ENCODE peak calls at places on chromosomes 7 and 10, in eight cellular contexts. R is hepatocyte, V is IMR-90, H is psoas muscle, T is left ventricle myocardium inferior, X is suprapubic skin, U is PC-9, N is prostate gland. O is an unnamed sample.

GRCh38 chr10:46553238-46554049 is 3.0 kb downstream of the GPRIN2 start:
- DNase-seq in U (peak; percentile 35), X (peak; percentile 63), R (no peak), H (peak; percentile 14), V (no peak), T (peak; percentile 14), N (peak; percentile 3), O (peak; percentile 66)

GRCh38 chr7:42128703-42129102 is 108.3 kb downstream of the GLI3 start:
- DNase-seq in H (no peak), R (no peak), X (no peak), U (no peak), T (no peak), N (no peak), V (no peak), O (no peak)

GRCh38 chr7:4763794-4764185 is 11.6 kb upstream of the AP5Z1 start:
- DNase-seq in T (no peak), R (no peak), H (no peak), N (no peak), U (no peak), V (no peak), X (no peak), O (no peak)

GRCh38 chr7:149027560-149028345 is 552 bp downstream of the PDIA4 start:
- DNase-seq in H (no peak), T (no peak), R (peak; percentile 35), N (peak; percentile 23), U (no peak), X (peak; percentile 66), V (peak; percentile 41), O (no peak)

GRCh38 chr7:26691886-26692285 is 172.5 kb downstream of the SKAP2 start:
- DNase-seq in N (no peak), V (no peak), R (no peak), U (no peak), H (no peak), X (no peak), T (no peak), O (no peak)

GRCh38 chr7:68288099-68288498 is 1291.5 kb downstream of the TYW1 start:
- DNase-seq in U (no peak), H (no peak), T (no peak), V (no peak), X (no peak), N (no peak), R (no peak), O (no peak)

GRCh38 chr10:84605802-84606201 is 277.4 kb downstream of the CCSER2 start:
- DNase-seq in H (no peak), U (no peak), N (no peak), T (no peak), V (no peak), X (no peak), R (no peak), O (no peak)

GRCh38 chr10:49844775-49845561 is 82.8 kb upstream of the OGDHL start:
- DNase-seq in U (peak; percentile 78), X (no peak), R (no peak), V (peak; percentile 76), T (no peak), H (no peak), N (no peak), O (no peak)

GRCh38 chr7:73482746-73483145 is 39.3 kb downstream of the BAZ1B start:
- DNase-seq in X (no peak), U (no peak), H (no peak), N (no peak), R (no peak), T (no peak), V (no peak), O (no peak)

GRCh38 chr7:44112231-44112996 is 8.3 kb downstream of the AEBP1 start:
- DNase-seq in U (no peak), V (no peak), H (no peak), X (no peak), T (no peak), N (no peak), R (no peak), O (peak; percentile 71)

GRCh38 chr10:69321865-69322264 is 43.6 kb downstream of the HK1 start:
- DNase-seq in T (no peak), U (no peak), V (peak; percentile 52), X (no peak), R (no peak), H (no peak), N (no peak), O (no peak)

GRCh38 chr10:69323622-69324021 is 45.3 kb downstream of the HK1 start:
- DNase-seq in N (no peak), V (no peak), U (no peak), X (no peak), H (no peak), T (no peak), R (no peak), O (no peak)

GRCh38 chr10:69326692-69327091 is 48.4 kb downstream of the HK1 start:
- DNase-seq in H (no peak), R (no peak), V (no peak), X (no peak), U (no peak), N (no peak), T (no peak), O (no peak)

GRCh38 chr10:69327463-69328345 is 49.4 kb downstream of the HK1 start:
- DNase-seq in H (peak; percentile 68), U (no peak), T (peak; percentile 77), R (peak; percentile 55), V (peak; percentile 63), X (peak; percentile 78), N (peak; percentile 92), O (peak; percentile 93)

GRCh38 chr10:69324583-69324982 is 46.3 kb downstream of the HK1 start:
- DNase-seq in H (no peak), N (no peak), T (no peak), R (no peak), U (no peak), X (no peak), V (no peak), O (no peak)
- TF ChIP-seq CTCF in H (no peak), N (no peak), T (no peak), R (no peak), U (no peak), X (no peak), V (no peak), O (no peak)

GRCh38 chr7:105816270-105816843 is 60.0 kb downstream of the ATXN7L1 start:
- DNase-seq in N (no peak), U (peak; percentile 37), H (no peak), T (no peak), R (no peak), X (no peak), V (no peak), O (no peak)
- H3K4me1 ChIP-seq in N (no peaks in the 10 kb centered on the region), U (no peaks in the 10 kb centered on the region), H (no peaks in the 10 kb centered on the region), T (no peaks in the 10 kb centered on the region), R (peaks cover 10% of the 10 kb centered on the region), X (peaks cover 13% of the 10 kb centered on the region), V (peaks cover 4% of the 10 kb centered on the region), O (no peaks in the 10 kb centered on the region)

GRCh38 chr10:64430690-64431323 is 909.6 kb downstream of the REEP3 start:
- DNase-seq in V (no peak), R (peak; percentile 50), T (no peak), N (no peak), H (no peak), X (no peak), U (no peak), O (no peak)

GRCh38 chr10:64426745-64427144 is 905.5 kb downstream of the REEP3 start:
- DNase-seq in N (no peak), T (no peak), V (no peak), R (no peak), X (no peak), U (no peak), H (no peak), O (no peak)
- TF ChIP-seq CTCF in N (no peak), T (no peak), V (no peak), R (no peak), X (no peak), U (no peak), H (no peak), O (no peak)

DNA sequence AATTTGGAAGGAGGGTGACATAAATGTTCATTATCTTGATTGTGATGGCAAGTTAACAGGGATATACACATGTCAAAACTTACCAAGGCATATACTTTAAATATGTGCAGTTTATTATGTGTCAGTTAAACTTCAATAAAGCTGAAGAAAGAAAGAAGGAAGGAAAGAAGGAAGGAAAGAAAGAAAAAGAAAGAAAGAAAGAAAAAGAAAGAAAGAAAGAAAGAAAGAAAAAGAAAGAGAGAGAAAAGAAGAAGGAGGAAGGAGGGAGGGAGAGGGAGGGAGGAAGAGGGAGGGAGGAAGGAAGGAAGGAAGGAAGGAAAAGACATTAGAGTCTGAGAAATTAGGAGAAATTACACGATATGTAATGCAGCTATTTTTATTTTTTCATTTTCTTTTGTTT is 15.9 kb upstream of the GSTK1 start:
- DNase-seq in V (no peak), T (no peak), R (no peak), H (no peak), N (no peak), U (no peak), X (no peak), O (no peak)
- H3K4me1 ChIP-seq in V (no peaks in the 10 kb centered on the region), T (no peaks in the 10 kb centered on the region), R (peaks cover 10% of the 10 kb centered on the region), H (no peaks in the 10 kb centered on the region), N (no peaks in the 10 kb centered on the region), U (peaks cover 78% of the 10 kb centered on the region), X (no peaks in the 10 kb centered on the region), O (no peaks in the 10 kb centered on the region)

O was measured in sigmoid colon.